ENCODE peak calls at places on chromosomes 16 and 17, in seven cellular contexts. One of them, this sample, is unnamed.

GRCh38 chr16:81706327-81707295 is 72.5 kb upstream of the PLCG2 start:
- DNase-seq in HEK293T: no peak
- DNase-seq in T-helper 1 cell: no peak
- DNase-seq in CD8-positive, alpha-beta T cell: no peak
- DNase-seq in A172: no peak
- DNase-seq in Kasumi-1: no peak
- DNase-seq in NCI-H1105: no peak
- DNase-seq in this sample: no peak

GRCh38 chr16:2498531-2499253 is 15.1 kb upstream of the ATP6V0C start:
- DNase-seq in HEK293T: no peak
- DNase-seq in A172: no peak
- DNase-seq in NCI-H1105: no peak
- DNase-seq in CD8-positive, alpha-beta T cell: no peak
- DNase-seq in Kasumi-1: no peak
- DNase-seq in T-helper 1 cell: no peak
- DNase-seq in this sample: no peak

GRCh38 chr17:40828454-40829039 is 6.1 kb upstream of the KRT10 start:
- DNase-seq in HEK293T: no peak
- DNase-seq in Kasumi-1: no peak
- DNase-seq in CD8-positive, alpha-beta T cell: no peak
- DNase-seq in T-helper 1 cell: no peak
- DNase-seq in NCI-H1105: no peak
- DNase-seq in A172: no peak
- DNase-seq in this sample: no peak

GRCh38 chr17:40291311-40291710 is 3.6 kb downstream of the CDC6 start:
- DNase-seq in CD8-positive, alpha-beta T cell: no peak
- DNase-seq in A172: no peak
- DNase-seq in T-helper 1 cell: no peak
- DNase-seq in NCI-H1105: no peak
- DNase-seq in Kasumi-1: no peak
- DNase-seq in HEK293T: no peak
- DNase-seq in this sample: no peak

GRCh38 chr16:66121466-66121865 is 245.0 kb upstream of the CDH5 start:
- DNase-seq in HEK293T: no peak
- DNase-seq in CD8-positive, alpha-beta T cell: no peak
- DNase-seq in NCI-H1105: no peak
- DNase-seq in A172: no peak
- DNase-seq in T-helper 1 cell: no peak
- DNase-seq in Kasumi-1: no peak
- DNase-seq in this sample: no peak

GRCh38 chr17:80270104-80270503 is 9.5 kb downstream of the RNF213 start:
- DNase-seq in HEK293T: no peak
- DNase-seq in Kasumi-1: no peak
- DNase-seq in CD8-positive, alpha-beta T cell: peak; percentile 15
- DNase-seq in A172: no peak
- DNase-seq in NCI-H1105: no peak
- DNase-seq in T-helper 1 cell: no peak
- DNase-seq in this sample: no peak

GRCh38 chr17:59754547-59754946 is 47.1 kb downstream of the VMP1 start:
- DNase-seq in HEK293T: no peak
- DNase-seq in CD8-positive, alpha-beta T cell: no peak
- DNase-seq in Kasumi-1: no peak
- DNase-seq in NCI-H1105: no peak
- DNase-seq in T-helper 1 cell: no peak
- DNase-seq in A172: peak; percentile 97
- DNase-seq in this sample: peak; percentile 99

GRCh38 chr17:17494499-17495447 is 1.4 kb downstream of the RASD1 start:
- DNase-seq in T-helper 1 cell: no peak
- DNase-seq in Kasumi-1: no peak
- DNase-seq in A172: no peak
- DNase-seq in NCI-H1105: peak; percentile 53
- DNase-seq in HEK293T: no peak
- DNase-seq in CD8-positive, alpha-beta T cell: no peak
- DNase-seq in this sample: peak; percentile 66

GRCh38 chr16:29821663-29822115 is 1.4 kb downstream of the MVP start:
- DNase-seq in HEK293T: no peak
- DNase-seq in T-helper 1 cell: no peak
- DNase-seq in A172: peak; percentile 79
- DNase-seq in Kasumi-1: no peak
- DNase-seq in CD8-positive, alpha-beta T cell: no peak
- DNase-seq in NCI-H1105: no peak
- DNase-seq in this sample: no peak

GRCh38 chr16:68091604-68092261 is 6.6 kb downstream of the NFATC3 start:
- DNase-seq in NCI-H1105: peak; percentile 68
- DNase-seq in T-helper 1 cell: no peak
- DNase-seq in Kasumi-1: no peak
- DNase-seq in HEK293T: no peak
- DNase-seq in A172: no peak
- DNase-seq in CD8-positive, alpha-beta T cell: no peak
- DNase-seq in this sample: peak; percentile 74

This sample was measured in SK-MEL-5.